ENCODE peak calls at places on chromosomes 1 and 21, in seven cellular contexts. P is progenitor cell of endocrine pancreas, Z is esophagus squamous epithelium, H is cardiac muscle cell, T is AG09309, S is Peyer's patch, U is GM12864. O is an unnamed sample.

GRCh38 chr1:68229927-68230812 is 2.2 kb downstream of the WLS start:
- DNase-seq in T (no peak), Z (no peak), H (peak; percentile 46), P (peak; percentile 18), U (no peak), S (no peak), O (no peak)

GRCh38 chr1:85125891-85126290 is 74.9 kb downstream of the SYDE2 start:
- DNase-seq in Z (no peak), H (no peak), T (no peak), S (no peak), U (no peak), P (no peak), O (no peak)

GRCh38 chr1:45507195-45507594 is 7.1 kb downstream of the MMACHC start:
- DNase-seq in Z (no peak), H (no peak), T (no peak), U (no peak), S (no peak), P (no peak), O (no peak)

GRCh38 chr1:117009132-117009531 is 7.6 kb downstream of the CD101 start:
- DNase-seq in S (no peak), Z (no peak), T (no peak), H (no peak), P (no peak), U (no peak), O (no peak)

GRCh38 chr1:178632619-178633018 is 92.4 kb upstream of the RALGPS2 start:
- DNase-seq in P (no peak), S (no peak), U (no peak), T (peak; percentile 29), Z (no peak), H (no peak), O (no peak)

GRCh38 chr1:31517301-31517700 is 59.0 kb upstream of the TINAGL1 start:
- DNase-seq in T (no peak), Z (no peak), S (no peak), H (no peak), P (no peak), U (no peak), O (no peak)

GRCh38 chr21:38126677-38127271 is 130.0 kb upstream of the KCNJ15 start:
- DNase-seq in U (peak; percentile 5), H (peak; percentile 78), Z (no peak), S (peak; percentile 56), T (no peak), P (peak; percentile 64), O (peak; percentile 76)

GRCh38 chr1:234400773-234401172 is 27.5 kb downstream of the COA6 start:
- DNase-seq in H (no peak), T (no peak), Z (no peak), S (no peak), U (no peak), P (no peak), O (no peak)

GRCh38 chr1:168087696-168088095 is 49.0 kb downstream of the GPR161 start:
- DNase-seq in Z (no peak), S (no peak), H (no peak), T (no peak), P (no peak), U (no peak), O (no peak)

GRCh38 chr21:15908187-15908586 is 178.4 kb downstream of the USP25 start:
- DNase-seq in U (no peak), Z (no peak), S (no peak), T (no peak), H (no peak), P (no peak), O (no peak)

GRCh38 chr1:56686171-56686570 is 41.1 kb downstream of the PRKAA2 start:
- DNase-seq in S (no peak), H (no peak), U (no peak), P (no peak), Z (no peak), T (no peak), O (no peak)

GRCh38 chr1:223531742-223532341 is 133.7 kb downstream of the CAPN8 start:
- DNase-seq in T (no peak), Z (no peak), U (no peak), S (peak; percentile 80), P (peak; percentile 46), H (peak; percentile 61), O (peak; percentile 62)

GRCh38 chr21:33949516-33950424 is 34.2 kb upstream of the ATP5PO start:
- DNase-seq in T (no peak), S (no peak), H (no peak), P (no peak), Z (no peak), U (peak; percentile 61), O (no peak)

GRCh38 chr1:15384301-15384901 is 25.3 kb upstream of the EFHD2 start:
- DNase-seq in T (no peak), P (no peak), U (peak; percentile 15), H (no peak), Z (no peak), S (no peak), O (no peak)

GRCh38 chr1:26961826-26962225 is 1.6 kb upstream of the KDF1 start:
- DNase-seq in Z (no peak), T (peak; percentile 57), P (no peak), H (no peak), U (no peak), S (no peak), O (no peak)

GRCh38 chr1:229759037-229759435 is 133.0 kb downstream of the URB2 start:
- DNase-seq in S (no peak), Z (no peak), P (no peak), U (no peak), H (no peak), T (peak; percentile 62), O (no peak)

GRCh38 chr1:44118682-44119081 is at the start of gene KLF17:
- DNase-seq in Z (no peak), P (no peak), S (no peak), T (no peak), U (no peak), H (no peak), O (no peak)

GRCh38 chr1:64183380-64183984 is 19.9 kb upstream of the UBE2U start:
- DNase-seq in T (no peak), P (no peak), S (no peak), H (no peak), Z (no peak), U (no peak), O (no peak)

GRCh38 chr1:8938232-8939117 is 7.2 kb upstream of the CA6 start:
- DNase-seq in P (no peak), T (no peak), H (no peak), U (no peak), S (no peak), Z (no peak), O (no peak)

GRCh38 chr1:155911156-155912055 is at the start of gene RIT1:
- DNase-seq in S (peak; percentile 96), Z (peak; percentile 34), P (peak; percentile 76), U (peak; percentile 43), H (peak; percentile 90), T (peak; percentile 14), O (peak; percentile 61)
- TF ChIP-seq CTCF in S (no peak), Z (peak; percentile 38), P (peak; percentile 11), U (no peak), H (no peak), T (no peak), O (no peak)

DNA sequence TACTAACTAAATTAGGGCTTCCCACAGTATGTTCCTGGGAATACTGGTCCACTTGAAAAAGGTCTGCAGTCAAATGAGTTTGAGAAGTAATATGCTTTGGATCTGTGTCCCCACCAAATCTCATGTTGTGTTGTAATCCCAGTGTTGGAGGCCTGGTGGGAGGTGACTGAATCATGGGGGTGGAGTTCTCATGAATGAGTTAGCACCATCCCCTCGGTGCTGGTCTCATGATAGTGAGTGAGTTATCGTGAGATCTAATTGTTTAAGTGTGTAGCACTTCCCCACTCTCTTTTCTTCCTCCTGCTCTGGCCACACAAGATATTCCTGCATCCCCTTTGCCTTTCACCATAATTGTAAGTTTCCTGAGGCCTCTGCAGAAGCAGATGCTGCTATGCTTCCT is 16.9 kb upstream of the DMRTB1 start:
- DNase-seq in P (no peak), H (no peak), S (no peak), U (no peak), Z (no peak), T (peak; percentile 38), O (no peak)
- TF ChIP-seq CTCF in P (no peak), H (no peak), S (no peak), U (no peak), Z (no peak), T (no peak), O (no peak)

DNA sequence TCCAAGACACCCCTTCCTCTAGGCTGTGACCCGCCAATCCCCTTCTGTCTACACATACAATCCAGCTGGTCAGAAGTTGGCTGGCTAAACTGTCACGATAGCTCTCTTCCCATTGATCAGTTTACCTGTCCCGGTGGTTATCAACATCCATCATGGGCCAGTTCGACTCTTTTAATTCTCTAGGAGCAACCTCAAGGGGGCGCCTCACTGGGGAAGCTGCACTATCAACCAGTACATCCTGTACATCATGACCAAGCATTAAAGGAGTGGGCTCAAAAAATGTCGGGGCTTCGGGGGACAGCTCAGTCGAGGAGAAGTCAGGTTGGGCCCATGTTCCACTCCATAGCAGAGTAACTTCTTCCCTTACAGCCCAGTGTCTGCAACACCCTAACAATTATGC is 53.2 kb upstream of the B3GALNT2 start:
- DNase-seq in U (no peak), P (no peak), T (no peak), H (no peak), Z (no peak), S (no peak), O (no peak)
- TF ChIP-seq CTCF in U (peak; percentile 43), P (peak; percentile 27), T (no peak), H (peak; percentile 6), Z (no peak), S (no peak), O (no peak)

DNA sequence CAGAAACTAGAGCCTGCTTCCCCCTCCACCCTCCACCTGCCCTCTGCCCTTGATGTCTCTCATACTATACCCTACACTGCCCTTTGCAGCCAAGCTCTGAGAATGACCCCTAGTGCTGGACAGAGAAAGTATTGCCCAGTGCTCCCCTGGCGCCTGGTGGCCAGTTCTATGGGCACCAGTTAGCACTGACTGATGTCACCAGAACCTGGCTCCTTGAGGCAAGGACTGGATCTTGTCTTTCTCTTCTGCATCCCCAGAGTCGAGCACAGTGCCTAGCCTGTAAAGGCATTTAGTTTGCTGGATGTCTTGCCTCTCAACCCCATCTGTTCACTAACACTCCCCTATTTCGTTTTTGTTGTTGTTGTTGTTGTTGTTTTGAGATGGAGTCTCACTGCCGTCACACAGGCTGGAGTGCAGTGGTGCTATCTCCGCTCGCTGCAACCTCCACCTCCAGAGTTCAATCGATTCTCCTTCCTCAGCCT is 5.9 kb downstream of the PHLDA3 start:
- DNase-seq in T (no peak), Z (no peak), H (peak; percentile 47), P (no peak), S (no peak), U (no peak), O (no peak)
- TF ChIP-seq CTCF in T (peak; percentile 35), Z (no peak), H (peak; percentile 30), P (peak; percentile 24), S (no peak), U (no peak), O (no peak)

GRCh38 chr1:226912587-226913176 is 27.4 kb upstream of the COQ8A start:
- DNase-seq in Z (no peak), T (no peak), S (peak; percentile 79), P (peak; percentile 58), H (peak; percentile 78), U (no peak), O (peak; percentile 57)
- TF ChIP-seq CTCF in Z (peak; percentile 51), T (peak; percentile 35), S (peak; percentile 51), P (peak; percentile 80), H (peak; percentile 70), U (peak; percentile 60), O (no peak)

DNA sequence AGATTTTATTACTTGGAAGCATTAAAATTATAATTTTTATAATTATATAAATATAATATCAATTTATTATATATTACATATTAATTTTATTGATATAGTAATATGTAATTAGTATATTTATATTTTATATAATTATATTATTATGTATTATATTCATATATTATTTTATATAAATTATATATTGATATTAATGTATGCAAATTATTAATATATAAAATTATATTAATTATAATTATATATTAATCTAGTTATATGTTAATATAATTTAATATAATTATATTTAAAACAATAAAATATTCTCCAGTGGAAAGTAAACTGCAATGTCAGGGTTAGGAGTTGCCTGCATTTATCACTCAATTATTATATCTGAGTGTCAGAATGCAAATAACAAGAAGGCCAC is 48.8 kb downstream of the KCNK2 start:
- DNase-seq in U (no peak), P (no peak), H (no peak), S (no peak), Z (no peak), T (no peak), O (no peak)
- TF ChIP-seq CTCF in U (no peak), P (no peak), H (no peak), S (no peak), Z (no peak), T (no peak), O (no peak)